ENCODE peak calls at places on chromosomes 16 and 17, in ten cellular contexts. F, L, S, Y, N, V, J, Z, O and I are unnamed samples.

GRCh38 chr16:8721693-8722348 is 47.4 kb downstream of the ABAT start:
- DNase-seq in F (no peak), O (no peak), J (no peak), S (no peak), Y (no peak), V (no peak), L (no peak), Z (no peak), N (no peak), I (no peak)

GRCh38 chr17:35947156-35947585 is 3.7 kb upstream of the LYZL6 start:
- DNase-seq in F (peak), O (peak), J (peak), Y (peak), L (no peak), V (peak), Z (no peak), N (peak), S (peak), I (peak)

GRCh38 chr17:15657868-15658775 is 26.0 kb downstream of the TRIM16 start:
- DNase-seq in N (no peak), O (peak), S (peak), L (peak), F (peak), Y (no peak), V (no peak), Z (no peak), J (peak), I (no peak)

GRCh38 chr16:24463196-24463945 is 76.0 kb upstream of the RBBP6 start:
- DNase-seq in N (no peak), J (no peak), V (no peak), O (no peak), S (no peak), Y (no peak), F (no peak), Z (no peak), L (no peak), I (no peak)

GRCh38 chr16:88331989-88332920 is 50.5 kb upstream of the ZNF469 start:
- DNase-seq in O (peak), V (peak), N (no peak), L (peak), F (peak), Y (peak), S (peak), Z (no peak), J (peak), I (no peak)

GRCh38 chr17:77317091-77317519 is 176.3 kb downstream of the SEC14L1 start:
- DNase-seq in L (no peak), F (no peak), S (no peak), N (no peak), V (no peak), O (no peak), Y (no peak), Z (no peak), J (no peak), I (no peak)

GRCh38 chr17:65588194-65588808 is 26.9 kb upstream of the AXIN2 start:
- DNase-seq in V (no peak), S (peak), Y (no peak), J (peak), Z (no peak), L (no peak), O (peak), N (peak), F (no peak), I (no peak)

GRCh38 chr16:57472665-57473060 is 10.2 kb downstream of the POLR2C start:
- DNase-seq in J (no peak), F (no peak), Z (no peak), N (no peak), Y (no peak), O (no peak), L (no peak), V (no peak), S (no peak), I (no peak)

GRCh38 chr17:34580685-34581445 is 1.5 kb downstream of the TMEM132E start:
- DNase-seq in Z (no peak), S (no peak), F (no peak), J (no peak), O (no peak), L (no peak), Y (peak), N (no peak), V (no peak), I (no peak)

GRCh38 chr17:82835766-82836512 is 3.9 kb downstream of the ZNF750 start:
- DNase-seq in N (no peak), J (no peak), V (no peak), S (no peak), F (peak), O (no peak), Z (no peak), Y (no peak), L (peak), I (no peak)

GRCh38 chr16:1772362-1772907 is at the start of gene EME2:
- DNase-seq in S (no peak), J (peak), V (no peak), N (peak), Y (peak), O (no peak), F (peak), L (no peak), Z (no peak), I (peak)

GRCh38 chr17:30805944-30806456 is 18.5 kb downstream of the CRLF3 start:
- DNase-seq in Z (no peak), Y (peak), L (no peak), V (no peak), N (no peak), S (no peak), F (no peak), O (no peak), J (no peak), I (no peak)

GRCh38 chr17:82255573-82255972 is 17.9 kb downstream of the CSNK1D start:
- DNase-seq in L (no peak), Z (no peak), N (no peak), V (no peak), O (no peak), F (no peak), J (no peak), Y (no peak), S (no peak), I (no peak)

GRCh38 chr16:56989988-56990387 is 631 bp downstream of the NLRC5 start:
- DNase-seq in V (no peak), L (no peak), Y (no peak), O (no peak), J (no peak), S (no peak), Z (no peak), F (no peak), N (no peak), I (no peak)

GRCh38 chr17:76598004-76598439 is 12.4 kb upstream of the ST6GALNAC2 start:
- DNase-seq in O (no peak), Y (no peak), J (no peak), V (no peak), Z (no peak), F (no peak), L (no peak), S (peak), N (peak), I (no peak)

GRCh38 chr16:85347213-85347591 is 234.9 kb upstream of the CIBAR2 start:
- DNase-seq in Z (no peak), N (peak), Y (peak), L (no peak), J (peak), F (no peak), S (no peak), O (no peak), V (peak), I (no peak)

GRCh38 chr16:48444574-48444973 is 59.4 kb upstream of the SIAH1 start:
- DNase-seq in N (no peak), V (peak), Z (no peak), Y (peak), O (peak), J (peak), L (peak), S (peak), F (peak), I (no peak)

DNA sequence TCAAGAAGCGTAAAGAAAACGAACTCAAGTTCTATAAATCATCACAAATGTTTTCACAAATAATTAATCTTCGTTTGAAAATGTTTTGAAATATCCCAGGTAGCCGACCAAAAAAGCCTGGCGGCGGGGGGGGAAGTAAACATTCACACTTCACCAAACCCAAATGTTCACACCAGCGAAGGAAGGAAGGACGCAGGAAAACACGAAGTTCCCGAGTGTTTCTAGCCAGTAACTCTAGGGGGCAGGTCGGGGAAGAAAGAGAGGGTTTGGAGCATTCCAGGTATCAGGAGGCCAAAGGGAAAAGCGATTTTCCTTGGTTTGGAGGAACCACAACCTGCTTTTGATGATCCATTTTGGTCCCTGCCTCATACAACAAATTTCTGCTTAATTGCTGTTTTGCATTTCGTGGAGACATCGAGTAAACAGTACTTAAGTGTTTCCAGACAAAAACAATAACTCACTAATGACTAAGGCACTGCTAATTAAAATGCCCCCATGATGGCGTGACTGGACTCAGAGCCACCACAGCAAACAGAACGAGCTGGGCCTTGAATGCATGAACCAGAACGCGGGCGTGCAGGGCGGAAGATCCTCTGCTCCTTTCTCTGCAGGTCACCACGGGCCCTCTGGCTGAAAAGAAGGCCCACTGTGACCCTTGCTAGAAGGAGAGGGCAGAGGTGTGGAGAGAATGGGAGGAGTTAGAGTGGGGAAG is 16.6 kb downstream of the ZFHX3 start:
- DNase-seq in S (no peak), N (no peak), F (no peak), V (no peak), L (no peak), Y (peak), Z (no peak), J (no peak), O (no peak), I (no peak)
- TF ChIP-seq EZH2 in S (no peak), N (no peak), F (no peak), V (no peak), L (no peak), Y (no peak), Z (no peak), J (no peak), O (no peak), I (no peak)

GRCh38 chr16:66935319-66936011 is at the start of gene CES2:
- DNase-seq in Z (no peak), S (peak), Y (peak), J (peak), O (no peak), V (peak), L (peak), F (peak), N (peak), I (no peak)

GRCh38 chr16:66936889-66937554 is 1.7 kb downstream of the CES2 start:
- DNase-seq in F (no peak), V (no peak), Z (no peak), O (no peak), L (no peak), S (no peak), N (no peak), J (no peak), Y (no peak), I (no peak)

GRCh38 chr16:66936462-66936861 is 1.1 kb downstream of the CES2 start:
- DNase-seq in J (no peak), Z (no peak), V (no peak), F (no peak), O (no peak), S (no peak), L (no peak), N (no peak), Y (no peak), I (no peak)

GRCh38 chr16:66939366-66939765 is 4.0 kb downstream of the CES2 start:
- DNase-seq in J (no peak), Z (no peak), O (no peak), V (no peak), F (no peak), L (no peak), S (no peak), Y (no peak), N (no peak), I (no peak)

GRCh38 chr16:66937725-66938337 is 2.5 kb downstream of the CES2 start:
- DNase-seq in L (no peak), J (no peak), N (no peak), F (no peak), Y (no peak), Z (no peak), O (no peak), S (no peak), V (no peak), I (no peak)
- H3K4me3 ChIP-seq in L (no peak), J (no peak), N (peak), F (no peak), Y (no peak), Z (no peak), O (no peak), S (no peak), V (no peak), I (no peak)

GRCh38 chr17:64053101-64053500 is 32.7 kb upstream of the ICAM2 start:
- DNase-seq in J (no peak), V (no peak), O (no peak), F (no peak), S (no peak), Y (no peak), N (no peak), L (no peak), Z (no peak), I (no peak)
- TF ChIP-seq EZH2 in J (no peak), V (no peak), O (no peak), F (no peak), S (no peak), Y (no peak), N (no peak), L (no peak), Z (no peak), I (no peak)

GRCh38 chr16:68798398-68798797 is 44.9 kb upstream of the TANGO6 start:
- DNase-seq in F (peak), L (peak), V (no peak), N (no peak), Y (no peak), J (peak), S (no peak), Z (no peak), O (no peak), I (no peak)

GRCh38 chr16:68790130-68790761 is 53.1 kb upstream of the TANGO6 start:
- DNase-seq in J (peak), L (no peak), O (no peak), N (peak), Y (peak), F (peak), V (peak), Z (no peak), S (peak), I (no peak)

GRCh38 chr16:68790944-68791343 is 52.4 kb upstream of the TANGO6 start:
- DNase-seq in J (no peak), V (no peak), N (no peak), F (no peak), O (no peak), Z (no peak), S (no peak), Y (no peak), L (no peak), I (no peak)

GRCh38 chr16:68786685-68787418 is 49.8 kb downstream of the CDH1 start:
- DNase-seq in Y (peak), L (no peak), V (peak), Z (no peak), F (peak), J (no peak), N (peak), S (no peak), O (no peak), I (no peak)

GRCh38 chr16:68792465-68793324 is 50.6 kb upstream of the TANGO6 start:
- DNase-seq in O (no peak), V (peak), J (no peak), Y (peak), Z (no peak), N (peak), F (no peak), S (peak), L (no peak), I (no peak)
- H3K4me3 ChIP-seq in O (no peak), V (no peak), J (no peak), Y (no peak), Z (no peak), N (peak), F (no peak), S (no peak), L (no peak), I (no peak)

GRCh38 chr17:75525806-75526554 is 483 bp downstream of the LLGL2 start:
- DNase-seq in L (no peak), F (peak), S (peak), Z (no peak), V (no peak), J (peak), N (peak), Y (no peak), O (no peak), I (no peak)
- TF ChIP-seq EZH2 in L (no peak), F (no peak), S (no peak), Z (no peak), V (peak), J (no peak), N (no peak), Y (peak), O (no peak), I (no peak)